ENCODE peak calls at places on chromosomes 5 and 9, in ten cellular contexts. M is GM12865, I is adrenal gland, H is GM13977, X is A549, S is B cell, A is progenitor cell of endocrine pancreas, J is gastrocnemius medialis, B is HFF-Myc, E is GM06990. L is an unnamed sample.

GRCh38 chr9:93958875-93959682 is 3.9 kb upstream of the BARX1 start:
- DNase-seq in M (no peak), I (no peak), H (peak), X (no peak), S (peak), A (no peak), J (no peak), B (no peak), E (no peak), L (no peak)

GRCh38 chr9:129549684-129550083 is 71.2 kb downstream of the C9orf50 start:
- DNase-seq in M (no peak), I (peak), H (no peak), X (peak), S (no peak), A (peak), J (no peak), B (no peak), E (no peak), L (no peak)

GRCh38 chr9:25733336-25733982 is 55.2 kb upstream of the TUSC1 start:
- DNase-seq in M (no peak), I (no peak), H (no peak), X (no peak), S (no peak), A (no peak), J (no peak), B (no peak), E (no peak), L (no peak)

GRCh38 chr9:124665391-124666058 is 105.6 kb downstream of the NR6A1 start:
- DNase-seq in M (no peak), I (no peak), H (no peak), X (peak), S (no peak), A (no peak), J (no peak), B (peak), E (no peak), L (peak)

GRCh38 chr9:124190761-124191160 is 67.0 kb upstream of the NEK6 start:
- DNase-seq in M (no peak), I (no peak), H (no peak), X (no peak), S (no peak), A (peak), J (no peak), B (no peak), E (no peak), L (no peak)

GRCh38 chr5:116528519-116529234 is 45.9 kb downstream of the SEMA6A start:
- DNase-seq in M (no peak), I (no peak), H (no peak), X (no peak), S (no peak), A (no peak), J (no peak), B (no peak), E (no peak), L (no peak)

GRCh38 chr9:134968011-134968822 is 50.5 kb upstream of the FCN1 start:
- DNase-seq in M (no peak), I (no peak), H (no peak), X (no peak), S (no peak), A (no peak), J (no peak), B (peak), E (no peak), L (no peak)

GRCh38 chr9:79572032-79572890 is 496 bp downstream of the TLE4 start:
- DNase-seq in M (peak), I (peak), H (no peak), X (peak), S (peak), A (peak), J (no peak), B (no peak), E (peak), L (no peak)

GRCh38 chr9:120308495-120308894 is 271.5 kb downstream of the CDK5RAP2 start:
- DNase-seq in M (no peak), I (no peak), H (no peak), X (no peak), S (no peak), A (no peak), J (no peak), B (no peak), E (no peak), L (no peak)

GRCh38 chr5:142167458-142167857 is 58.9 kb downstream of the NDFIP1 start:
- DNase-seq in M (no peak), I (no peak), H (no peak), X (peak), S (no peak), A (no peak), J (no peak), B (no peak), E (no peak), L (no peak)

GRCh38 chr5:144209421-144209820 is 38.7 kb downstream of the KCTD16 start:
- DNase-seq in M (no peak), I (no peak), H (no peak), X (no peak), S (no peak), A (no peak), J (no peak), B (no peak), E (no peak), L (no peak)

GRCh38 chr9:37827483-37828165 is 27.0 kb downstream of the DCAF10 start:
- DNase-seq in M (no peak), I (no peak), H (no peak), X (no peak), S (no peak), A (no peak), J (no peak), B (no peak), E (no peak), L (no peak)

GRCh38 chr9:14752271-14752670 is 29.7 kb upstream of the CER1 start:
- DNase-seq in M (no peak), I (no peak), H (no peak), X (no peak), S (no peak), A (no peak), J (no peak), B (no peak), E (no peak), L (no peak)

GRCh38 chr9:127035423-127035822 is 87.0 kb downstream of the ANGPTL2 start:
- DNase-seq in M (no peak), I (peak), H (no peak), X (no peak), S (no peak), A (no peak), J (peak), B (no peak), E (no peak), L (no peak)

DNA sequence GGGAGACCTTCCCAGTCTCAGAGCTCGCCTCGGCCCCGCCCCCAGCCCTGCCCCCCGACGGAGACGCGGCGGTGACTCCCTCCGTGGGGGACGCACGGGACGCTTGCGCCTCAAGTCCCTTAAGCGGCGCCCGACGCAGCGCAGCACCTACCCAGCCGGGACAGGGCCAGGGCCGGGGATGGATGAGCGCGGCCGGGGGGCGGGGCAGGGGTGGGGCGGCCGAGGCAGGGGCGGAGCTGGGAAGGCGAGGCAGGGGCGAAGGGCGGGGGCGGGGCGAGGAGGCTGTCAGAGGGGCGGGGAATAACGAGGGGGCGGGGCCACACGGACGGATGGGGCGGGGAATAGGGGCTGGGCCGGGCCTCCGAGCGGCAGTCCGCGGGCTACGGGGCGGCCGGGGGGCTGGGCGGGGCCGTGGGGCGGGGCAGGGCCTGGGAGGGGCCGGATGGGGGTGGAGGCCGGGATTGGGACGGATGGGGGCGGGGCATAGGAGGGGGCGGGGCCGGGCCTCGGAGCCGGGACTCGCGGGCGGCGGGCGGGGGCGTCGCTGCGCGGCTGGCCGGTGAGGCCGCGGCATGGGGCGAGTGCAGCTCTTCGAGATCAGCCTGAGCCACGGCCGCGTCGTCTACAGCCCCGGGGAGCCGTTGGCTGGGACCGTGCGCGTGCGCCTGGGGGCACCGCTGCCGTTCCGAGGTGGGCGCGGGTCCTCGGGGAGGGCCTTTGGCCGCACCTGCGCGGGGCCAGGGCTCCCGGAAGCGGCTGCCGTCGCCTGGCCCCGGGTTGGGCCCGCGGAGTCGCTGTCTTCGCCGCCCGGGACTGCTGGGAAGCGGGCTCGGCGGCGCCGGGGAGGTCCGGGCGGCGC is at the start of gene ARRDC1:
- DNase-seq in M (peak), I (peak), H (peak), X (peak), S (peak), A (peak), J (peak), B (no peak), E (peak), L (no peak)
- TF ChIP-seq CTCF in M (no peak), I (no peak), H (no peak), X (no peak), S (no peak), A (no peak), J (no peak), B (no peak), E (no peak), L (no peak)

GRCh38 chr5:65412842-65413241 is 68.9 kb downstream of the ADAMTS6 start:
- DNase-seq in M (no peak), I (no peak), H (no peak), X (no peak), S (no peak), A (no peak), J (no peak), B (no peak), E (no peak), L (no peak)

GRCh38 chr5:65423623-65424022 is 58.1 kb downstream of the ADAMTS6 start:
- DNase-seq in M (no peak), I (no peak), H (no peak), X (no peak), S (no peak), A (no peak), J (no peak), B (no peak), E (no peak), L (no peak)

GRCh38 chr5:65418661-65419060 is 63.1 kb downstream of the ADAMTS6 start:
- DNase-seq in M (no peak), I (no peak), H (no peak), X (no peak), S (no peak), A (no peak), J (no peak), B (no peak), E (no peak), L (no peak)
- TF ChIP-seq CTCF in M (no peak), I (no peak), H (no peak), X (no peak), S (no peak), A (no peak), J (no peak), B (no peak), E (no peak), L (no peak)

DNA sequence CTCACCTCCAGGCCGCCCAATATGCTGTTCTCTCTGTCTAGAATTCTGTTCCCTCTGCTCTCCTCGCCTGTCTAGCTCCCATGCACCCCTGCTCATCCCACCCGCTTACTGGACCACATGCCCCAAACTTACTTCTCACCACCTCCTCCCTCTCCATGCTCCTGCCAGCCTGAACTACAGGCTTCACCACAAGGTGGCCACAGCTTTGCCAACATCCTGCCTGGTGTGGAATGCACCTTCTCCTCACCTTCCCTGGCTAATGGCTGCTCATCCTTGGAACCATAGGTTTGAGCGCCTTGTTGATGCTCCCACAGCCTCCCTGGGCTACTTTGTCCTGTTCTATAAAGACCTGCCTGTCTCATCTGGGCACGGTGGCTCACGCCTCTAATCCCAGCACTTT is 9.6 kb downstream of the LAMC3 start:
- DNase-seq in M (no peak), I (no peak), H (no peak), X (peak), S (no peak), A (no peak), J (no peak), B (no peak), E (no peak), L (no peak)
- TF ChIP-seq CTCF in M (no peak), I (no peak), H (peak), X (no peak), S (no peak), A (peak), J (no peak), B (peak), E (peak), L (peak)

DNA sequence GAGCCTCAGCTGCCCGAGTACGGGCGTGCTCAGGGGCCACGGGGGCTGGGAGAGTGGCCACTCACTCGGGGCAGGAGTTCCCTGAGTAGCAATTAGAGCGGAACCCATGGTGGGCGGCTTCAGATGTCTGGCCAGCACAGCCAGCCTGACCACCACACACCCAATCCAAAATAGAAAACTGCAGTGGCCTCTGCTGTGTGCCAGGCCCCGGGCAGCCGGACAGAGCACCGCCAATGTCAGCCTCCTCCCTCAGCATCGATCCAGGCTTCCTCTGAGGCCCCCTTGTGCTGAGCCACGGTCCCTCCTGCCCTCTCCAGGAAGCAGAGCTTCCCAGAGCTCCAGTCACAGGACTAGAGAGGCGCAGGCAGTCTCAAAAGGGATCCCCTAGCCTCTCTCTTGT is 2.7 kb downstream of the ADAMTS2 start:
- DNase-seq in M (no peak), I (no peak), H (no peak), X (no peak), S (no peak), A (no peak), J (no peak), B (no peak), E (no peak), L (no peak)
- TF ChIP-seq CTCF in M (no peak), I (no peak), H (no peak), X (no peak), S (no peak), A (no peak), J (no peak), B (peak), E (no peak), L (peak)